ENCODE peak calls at places on chromosomes 7 and 10, in seven cellular contexts. One of them, this sample, is unnamed.

GRCh38 chr10:119459681-119460340 is 82.7 kb downstream of the RGS10 start:
- DNase-seq in H9: no peak
- DNase-seq in IMR-90: no peak
- DNase-seq in mesendoderm: no peak
- DNase-seq in mesenchymal stem cell: no peak
- DNase-seq in neuronal stem cell: no peak
- DNase-seq in H1: no peak
- DNase-seq in this sample: no peak

GRCh38 chr7:45054442-45054841 is 34.3 kb downstream of the NACAD start:
- DNase-seq in mesendoderm: no peak
- DNase-seq in H9: no peak
- DNase-seq in neuronal stem cell: no peak
- DNase-seq in IMR-90: no peak
- DNase-seq in mesenchymal stem cell: no peak
- DNase-seq in H1: no peak
- DNase-seq in this sample: no peak

GRCh38 chr10:70462349-70462984 is 16.1 kb upstream of the PALD1 start:
- DNase-seq in H9: no peak
- DNase-seq in IMR-90: no peak
- DNase-seq in mesendoderm: no peak
- DNase-seq in mesenchymal stem cell: no peak
- DNase-seq in H1: no peak
- DNase-seq in neuronal stem cell: no peak
- DNase-seq in this sample: no peak

GRCh38 chr7:29285451-29285807 is 90.9 kb downstream of the CHN2 start:
- DNase-seq in H1: no peak
- DNase-seq in mesendoderm: no peak
- DNase-seq in IMR-90: peak
- DNase-seq in H9: no peak
- DNase-seq in neuronal stem cell: no peak
- DNase-seq in mesenchymal stem cell: peak
- DNase-seq in this sample: peak

GRCh38 chr10:61744469-61744868 is 81.7 kb downstream of the CABCOCO1 start:
- DNase-seq in IMR-90: no peak
- DNase-seq in neuronal stem cell: no peak
- DNase-seq in mesenchymal stem cell: no peak
- DNase-seq in H9: no peak
- DNase-seq in mesendoderm: peak
- DNase-seq in H1: no peak
- DNase-seq in this sample: no peak

GRCh38 chr10:76422769-76423168 is 991.3 kb downstream of the LRMDA start:
- DNase-seq in neuronal stem cell: no peak
- DNase-seq in H1: no peak
- DNase-seq in mesendoderm: no peak
- DNase-seq in mesenchymal stem cell: no peak
- DNase-seq in IMR-90: peak
- DNase-seq in H9: no peak
- DNase-seq in this sample: no peak

GRCh38 chr10:124605481-124605855 is 138.7 kb downstream of the FAM53B start:
- DNase-seq in neuronal stem cell: no peak
- DNase-seq in mesenchymal stem cell: no peak
- DNase-seq in H9: no peak
- DNase-seq in IMR-90: no peak
- DNase-seq in H1: no peak
- DNase-seq in mesendoderm: no peak
- DNase-seq in this sample: no peak

GRCh38 chr10:70060389-70060788 is 7.7 kb downstream of the MACROH2A2 start:
- DNase-seq in H9: no peak
- DNase-seq in mesenchymal stem cell: no peak
- DNase-seq in H1: no peak
- DNase-seq in neuronal stem cell: no peak
- DNase-seq in IMR-90: no peak
- DNase-seq in mesendoderm: no peak
- DNase-seq in this sample: no peak

GRCh38 chr7:124059375-124059774 is 26.5 kb upstream of the TMEM229A start:
- DNase-seq in IMR-90: no peak
- DNase-seq in neuronal stem cell: no peak
- DNase-seq in H1: no peak
- DNase-seq in mesenchymal stem cell: no peak
- DNase-seq in mesendoderm: no peak
- DNase-seq in H9: no peak
- DNase-seq in this sample: no peak
- H2BK5ac ChIP-seq in IMR-90: no peak
- H2BK5ac ChIP-seq in neuronal stem cell: no peak
- H2BK5ac ChIP-seq in H1: no peak
- H2BK5ac ChIP-seq in mesenchymal stem cell: no peak
- H2BK5ac ChIP-seq in mesendoderm: no peak
- H2BK5ac ChIP-seq in H9: no peak
- H2BK5ac ChIP-seq in this sample: no peak

GRCh38 chr7:46850563-46851325 is 731.2 kb downstream of the TNS3 start:
- DNase-seq in mesendoderm: no peak
- DNase-seq in neuronal stem cell: no peak
- DNase-seq in H1: no peak
- DNase-seq in IMR-90: peak
- DNase-seq in mesenchymal stem cell: no peak
- DNase-seq in H9: no peak
- DNase-seq in this sample: no peak
- H2BK5ac ChIP-seq in mesendoderm: no peak
- H2BK5ac ChIP-seq in neuronal stem cell: no peak
- H2BK5ac ChIP-seq in H1: no peak
- H2BK5ac ChIP-seq in IMR-90: peak
- H2BK5ac ChIP-seq in mesenchymal stem cell: no peak
- H2BK5ac ChIP-seq in H9: no peak
- H2BK5ac ChIP-seq in this sample: no peak

DNA sequence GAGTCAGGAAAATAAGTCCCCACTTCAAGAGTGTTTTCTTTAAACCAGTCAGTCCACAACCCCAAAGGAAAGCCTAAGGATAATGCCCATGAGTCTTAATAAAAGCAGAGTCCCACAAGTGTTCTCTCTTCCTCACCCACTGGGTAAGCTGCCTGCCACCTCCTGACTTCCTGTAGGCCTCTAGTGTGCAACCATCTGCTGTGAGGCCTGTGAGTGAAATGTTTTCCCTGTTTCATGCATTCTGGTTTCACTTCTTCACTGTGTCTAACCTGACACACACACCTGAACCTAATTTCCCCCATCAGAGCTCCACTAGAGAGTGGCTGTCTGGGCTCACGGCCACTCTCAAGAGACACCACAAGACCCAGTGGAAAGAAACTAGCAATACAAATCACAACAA is 38.9 kb upstream of the GDF10 start:
- DNase-seq in IMR-90: no peak
- DNase-seq in H9: no peak
- DNase-seq in mesenchymal stem cell: no peak
- DNase-seq in H1: no peak
- DNase-seq in neuronal stem cell: no peak
- DNase-seq in mesendoderm: no peak
- DNase-seq in this sample: no peak
- H2BK5ac ChIP-seq in IMR-90: no peak
- H2BK5ac ChIP-seq in H9: no peak
- H2BK5ac ChIP-seq in mesenchymal stem cell: no peak
- H2BK5ac ChIP-seq in H1: no peak
- H2BK5ac ChIP-seq in neuronal stem cell: no peak
- H2BK5ac ChIP-seq in mesendoderm: no peak
- H2BK5ac ChIP-seq in this sample: no peak

GRCh38 chr10:132519382-132520146 is 18.0 kb upstream of the INPP5A start:
- DNase-seq in IMR-90: no peak
- DNase-seq in H1: no peak
- DNase-seq in mesenchymal stem cell: no peak
- DNase-seq in H9: no peak
- DNase-seq in mesendoderm: peak
- DNase-seq in neuronal stem cell: no peak
- DNase-seq in this sample: no peak
- H2BK5ac ChIP-seq in IMR-90: no peak
- H2BK5ac ChIP-seq in H1: peak
- H2BK5ac ChIP-seq in mesenchymal stem cell: no peak
- H2BK5ac ChIP-seq in H9: no peak
- H2BK5ac ChIP-seq in mesendoderm: no peak
- H2BK5ac ChIP-seq in neuronal stem cell: no peak
- H2BK5ac ChIP-seq in this sample: no peak

DNA sequence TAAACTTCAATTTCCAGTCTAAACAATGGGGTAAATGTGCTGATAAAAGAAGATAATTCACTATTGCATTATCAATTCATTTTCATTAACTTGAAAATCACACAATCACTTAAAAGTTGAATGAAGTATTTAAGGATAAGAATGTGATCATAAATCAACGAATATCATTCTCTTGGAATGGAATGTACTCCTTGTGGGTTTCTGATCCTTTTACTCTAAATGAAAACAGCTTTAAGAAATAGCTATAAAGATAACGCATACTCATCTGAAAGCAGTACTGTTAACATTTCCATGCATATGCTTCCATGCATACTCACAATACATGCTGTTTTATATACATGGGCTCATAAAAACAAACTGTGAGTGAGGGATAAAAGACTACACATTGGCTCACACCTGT is 108.8 kb downstream of the ATE1 start:
- DNase-seq in H9: no peak
- DNase-seq in IMR-90: peak
- DNase-seq in H1: no peak
- DNase-seq in mesendoderm: no peak
- DNase-seq in mesenchymal stem cell: peak
- DNase-seq in neuronal stem cell: no peak
- DNase-seq in this sample: no peak
- H2BK5ac ChIP-seq in H9: no peak
- H2BK5ac ChIP-seq in IMR-90: no peak
- H2BK5ac ChIP-seq in H1: no peak
- H2BK5ac ChIP-seq in mesendoderm: no peak
- H2BK5ac ChIP-seq in mesenchymal stem cell: no peak
- H2BK5ac ChIP-seq in neuronal stem cell: no peak
- H2BK5ac ChIP-seq in this sample: no peak

GRCh38 chr10:121845044-121845784 is 82.6 kb downstream of the ATE1 start:
- DNase-seq in mesenchymal stem cell: no peak
- DNase-seq in H9: no peak
- DNase-seq in neuronal stem cell: no peak
- DNase-seq in mesendoderm: no peak
- DNase-seq in H1: no peak
- DNase-seq in IMR-90: no peak
- DNase-seq in this sample: no peak

GRCh38 chr10:121844537-121844936 is 83.3 kb downstream of the ATE1 start:
- DNase-seq in H1: no peak
- DNase-seq in mesenchymal stem cell: no peak
- DNase-seq in IMR-90: no peak
- DNase-seq in mesendoderm: no peak
- DNase-seq in H9: no peak
- DNase-seq in neuronal stem cell: no peak
- DNase-seq in this sample: no peak

GRCh38 chr10:121843379-121843778 is 84.5 kb downstream of the ATE1 start:
- DNase-seq in neuronal stem cell: no peak
- DNase-seq in mesenchymal stem cell: no peak
- DNase-seq in H1: no peak
- DNase-seq in mesendoderm: no peak
- DNase-seq in IMR-90: no peak
- DNase-seq in H9: no peak
- DNase-seq in this sample: no peak

GRCh38 chr10:121838931-121839330 is 88.9 kb downstream of the ATE1 start:
- DNase-seq in IMR-90: no peak
- DNase-seq in mesendoderm: no peak
- DNase-seq in mesenchymal stem cell: no peak
- DNase-seq in neuronal stem cell: no peak
- DNase-seq in H9: no peak
- DNase-seq in H1: no peak
- DNase-seq in this sample: no peak

GRCh38 chr10:121841862-121842261 is 86.0 kb downstream of the ATE1 start:
- DNase-seq in IMR-90: no peak
- DNase-seq in mesenchymal stem cell: no peak
- DNase-seq in mesendoderm: no peak
- DNase-seq in H1: no peak
- DNase-seq in H9: no peak
- DNase-seq in neuronal stem cell: no peak
- DNase-seq in this sample: no peak
- H2BK5ac ChIP-seq in IMR-90: no peak
- H2BK5ac ChIP-seq in mesenchymal stem cell: no peak
- H2BK5ac ChIP-seq in mesendoderm: no peak
- H2BK5ac ChIP-seq in H1: no peak
- H2BK5ac ChIP-seq in H9: no peak
- H2BK5ac ChIP-seq in neuronal stem cell: no peak
- H2BK5ac ChIP-seq in this sample: no peak

GRCh38 chr7:13420711-13421110 is 568.8 kb downstream of the ETV1 start:
- DNase-seq in neuronal stem cell: no peak
- DNase-seq in H1: no peak
- DNase-seq in H9: no peak
- DNase-seq in mesenchymal stem cell: no peak
- DNase-seq in mesendoderm: no peak
- DNase-seq in IMR-90: no peak
- DNase-seq in this sample: no peak
- H2BK5ac ChIP-seq in neuronal stem cell: no peak
- H2BK5ac ChIP-seq in H1: no peak
- H2BK5ac ChIP-seq in H9: no peak
- H2BK5ac ChIP-seq in mesenchymal stem cell: no peak
- H2BK5ac ChIP-seq in mesendoderm: no peak
- H2BK5ac ChIP-seq in IMR-90: no peak
- H2BK5ac ChIP-seq in this sample: no peak